ENCODE peak calls at places on chromosomes 4 and X, in five cellular contexts. P, M, R, S and U are unnamed samples.

GRCh38 chr4:155600246-155600645 is 66.4 kb upstream of the GUCY1A1 start:
- DNase-seq in P (no peak), M (no peak), R (no peak), S (no peak), U (no peak)

GRCh38 chrX:68754406-68754805 is 74.4 kb upstream of the EFNB1 start:
- DNase-seq in P (no peak), M (no peak), R (no peak), S (no peak), U (no peak)

GRCh38 chr4:141464366-141464765 is 172.0 kb upstream of the IL15 start:
- DNase-seq in P (no peak), M (no peak), R (no peak), S (peak; percentile 55), U (no peak)

GRCh38 chrX:153875391-153876111 is 10.4 kb downstream of the L1CAM start:
- DNase-seq in P (no peak), M (no peak), R (peak; percentile 43), S (peak; percentile 80), U (peak; percentile 86)

GRCh38 chr4:81844717-81845116 is 373.0 kb upstream of the RASGEF1B start:
- DNase-seq in P (peak; percentile 12), M (peak; percentile 57), R (peak; percentile 34), S (peak; percentile 42), U (peak; percentile 82)

GRCh38 chr4:77446611-77447010 is 159.0 kb upstream of the CXCL13 start:
- DNase-seq in P (no peak), M (no peak), R (no peak), S (no peak), U (no peak)

GRCh38 chr4:117621673-117622072 is 412.6 kb upstream of the NDST3 start:
- DNase-seq in P (no peak), M (no peak), R (no peak), S (no peak), U (no peak)

GRCh38 chrX:56995271-56995994 is at the start of gene SPIN3:
- DNase-seq in P (peak; percentile 56), M (peak; percentile 59), R (peak; percentile 70), S (peak; percentile 80), U (peak; percentile 64)

GRCh38 chr4:51901363-51901762 is 58.4 kb downstream of the DCUN1D4 start:
- DNase-seq in P (no peak), M (no peak), R (no peak), S (no peak), U (no peak)

GRCh38 chrX:37785569-37785968 is 5.7 kb downstream of the CYBB start:
- DNase-seq in P (no peak), M (no peak), R (no peak), S (no peak), U (no peak)

GRCh38 chr4:128524311-128524710 is 236.7 kb upstream of the PGRMC2 start:
- DNase-seq in P (no peak), M (peak; percentile 65), R (peak; percentile 51), S (no peak), U (no peak)

GRCh38 chr4:24655971-24656370 is 71.6 kb upstream of the DHX15 start:
- DNase-seq in P (no peak), M (no peak), R (no peak), S (no peak), U (no peak)

DNA sequence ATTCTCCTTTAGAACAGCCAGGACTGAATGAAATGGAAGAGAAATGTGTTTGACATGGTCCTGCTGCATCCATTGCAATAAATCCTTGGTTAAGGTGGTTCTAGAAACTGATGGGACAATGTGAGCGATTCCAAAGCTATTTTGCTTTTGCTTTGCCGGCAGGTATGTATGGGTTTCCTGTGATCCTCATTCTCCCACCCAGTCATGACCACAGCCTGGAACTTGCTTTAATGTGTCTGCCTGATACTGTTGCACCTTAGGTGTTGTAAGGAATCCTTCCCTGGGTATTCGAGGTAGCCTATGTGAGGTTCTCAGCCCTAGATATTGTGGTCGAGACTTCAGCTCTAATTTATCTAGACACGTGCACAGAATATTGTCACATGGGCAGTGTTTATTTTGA is 86.1 kb downstream of the ZNF518B start:
- DNase-seq in P (no peak), M (no peak), R (no peak), S (no peak), U (no peak)
- TF ChIP-seq RCOR1 in P (no peak), M (no peak), R (no peak), S (no peak), U (no peak)

GRCh38 chr4:125265846-125266245 is 48.9 kb upstream of the FAT4 start:
- DNase-seq in P (no peak), M (no peak), R (no peak), S (no peak), U (no peak)

GRCh38 chr4:125262079-125262478 is 52.7 kb upstream of the FAT4 start:
- DNase-seq in P (no peak), M (no peak), R (no peak), S (no peak), U (no peak)

GRCh38 chr4:125268065-125268755 is 46.5 kb upstream of the FAT4 start:
- DNase-seq in P (no peak), M (no peak), R (no peak), S (no peak), U (no peak)

DNA sequence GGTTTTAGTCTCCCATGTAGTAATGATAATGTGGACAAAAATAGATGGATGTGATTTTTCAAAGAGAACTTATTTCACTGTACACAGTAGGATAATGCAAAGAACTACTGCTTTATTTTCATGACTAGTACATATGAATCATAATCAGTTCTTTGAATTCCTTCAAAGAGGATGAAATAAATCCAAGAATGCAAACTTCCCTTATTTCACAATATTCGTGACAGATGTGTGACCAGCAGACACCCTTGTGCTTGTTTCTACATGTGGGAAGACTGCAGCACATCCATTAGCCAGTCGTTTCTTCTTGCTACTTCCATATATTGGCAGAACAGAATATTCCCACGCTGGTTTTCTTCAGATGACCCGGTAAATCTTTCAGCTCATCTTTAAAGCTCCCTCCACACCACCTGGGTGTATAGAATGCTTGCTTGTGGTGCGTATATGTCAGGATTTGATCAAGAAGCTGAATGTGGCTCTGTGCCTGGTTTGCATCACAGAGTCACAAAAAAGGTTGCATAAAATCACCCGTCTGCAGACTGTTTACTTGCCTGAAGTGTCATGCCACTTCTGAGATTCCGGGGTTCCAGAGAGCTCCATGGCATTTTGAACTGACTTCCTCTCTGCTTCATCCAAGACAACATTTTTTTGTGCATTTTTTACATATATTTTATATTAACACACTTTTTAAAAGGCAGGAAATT is 47.7 kb upstream of the FAT4 start:
- DNase-seq in P (no peak), M (peak; percentile 87), R (no peak), S (no peak), U (no peak)
- TF ChIP-seq RCOR1 in P (no peak), M (no peak), R (no peak), S (no peak), U (no peak)

GRCh38 chr4:124803641-124804040 is 91.1 kb upstream of the ANKRD50 start:
- DNase-seq in P (no peak), M (peak; percentile 71), R (no peak), S (no peak), U (no peak)

GRCh38 chr4:124807421-124807820 is 94.9 kb upstream of the ANKRD50 start:
- DNase-seq in P (no peak), M (no peak), R (no peak), S (no peak), U (no peak)

GRCh38 chr4:124804041-124804440 is 91.5 kb upstream of the ANKRD50 start:
- DNase-seq in P (no peak), M (no peak), R (no peak), S (no peak), U (no peak)

GRCh38 chr4:124804584-124804983 is 92.1 kb upstream of the ANKRD50 start:
- DNase-seq in P (no peak), M (peak; percentile 18), R (no peak), S (no peak), U (no peak)

DNA sequence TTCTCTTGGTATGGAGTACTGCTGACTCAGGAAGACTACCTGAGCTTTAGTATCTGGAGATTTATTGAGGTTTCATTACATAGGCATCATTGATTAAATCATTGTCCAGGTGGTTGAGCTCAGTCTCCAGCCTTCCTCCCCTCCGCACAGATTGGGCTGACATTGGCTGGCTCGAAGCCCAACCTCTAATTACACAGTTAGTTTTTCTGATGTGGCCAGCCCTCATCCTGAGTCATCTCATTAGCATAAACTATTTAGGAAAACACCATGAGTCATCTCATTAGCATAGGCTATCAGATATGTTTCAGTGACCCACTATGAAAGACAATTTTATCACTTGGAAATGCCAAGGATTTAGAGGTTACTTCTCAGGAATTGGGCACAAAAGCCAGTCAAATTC is 93.9 kb upstream of the ANKRD50 start:
- DNase-seq in P (no peak), M (peak; percentile 63), R (no peak), S (no peak), U (peak; percentile 1)
- TF ChIP-seq RCOR1 in P (no peak), M (no peak), R (no peak), S (no peak), U (no peak)

GRCh38 chr4:75429208-75429607 is 85.0 kb downstream of the RCHY1 start:
- DNase-seq in P (no peak), M (no peak), R (no peak), S (no peak), U (no peak)
- TF ChIP-seq RCOR1 in P (no peak), M (no peak), R (no peak), S (no peak), U (no peak)

GRCh38 chrX:20456971-20457370 is 190.3 kb upstream of the RPS6KA3 start:
- DNase-seq in P (no peak), M (no peak), R (no peak), S (no peak), U (no peak)

GRCh38 chrX:20454117-20454516 is 187.4 kb upstream of the RPS6KA3 start:
- DNase-seq in P (no peak), M (peak; percentile 25), R (no peak), S (no peak), U (no peak)

GRCh38 chrX:20451936-20452335 is 185.2 kb upstream of the RPS6KA3 start:
- DNase-seq in P (no peak), M (no peak), R (no peak), S (no peak), U (no peak)

GRCh38 chrX:20452487-20452886 is 185.8 kb upstream of the RPS6KA3 start:
- DNase-seq in P (no peak), M (no peak), R (no peak), S (no peak), U (no peak)

DNA sequence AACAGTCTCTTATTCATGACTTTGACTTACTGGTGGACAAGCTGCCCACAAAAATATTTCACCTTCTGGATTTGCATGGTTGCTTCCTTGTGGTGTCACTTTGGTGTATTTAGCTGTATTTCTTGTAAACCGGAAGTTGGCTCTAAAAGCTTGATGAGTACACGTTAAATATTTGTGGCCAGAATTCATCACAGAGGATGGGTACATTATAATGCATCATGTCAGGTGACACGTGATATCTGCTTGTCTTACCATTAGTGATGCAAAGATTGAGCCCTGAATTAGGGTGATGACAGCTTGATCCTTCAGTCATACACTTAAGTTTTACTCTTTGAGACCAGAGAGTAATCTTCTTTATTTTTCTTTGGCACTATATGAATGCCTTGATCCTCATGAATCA is 188.3 kb upstream of the RPS6KA3 start:
- DNase-seq in P (no peak), M (no peak), R (no peak), S (no peak), U (no peak)
- TF ChIP-seq RCOR1 in P (no peak), M (no peak), R (no peak), S (no peak), U (no peak)

GRCh38 chr4:175298119-175298518 is 380.0 kb downstream of the ADAM29 start:
- DNase-seq in P (no peak), M (peak; percentile 74), R (no peak), S (no peak), U (no peak)
- TF ChIP-seq RCOR1 in P (no peak), M (no peak), R (no peak), S (no peak), U (no peak)